ENCODE peak calls at places on chromosomes 2 and 18, in nine cellular contexts. S, A, M, H, Y, F, N, C and I are unnamed samples.

GRCh38 chr2:204850576-204850975 is 305.3 kb downstream of the PARD3B start:
- DNase-seq in S (no peak), A (no peak), M (no peak), H (no peak), Y (no peak), F (no peak), N (no peak), C (no peak), I (no peak)

GRCh38 chr2:26970928-26971627 is 641 bp downstream of the MAPRE3 start:
- DNase-seq in S (peak), A (no peak), M (no peak), H (no peak), Y (no peak), F (no peak), N (no peak), C (peak), I (peak)

GRCh38 chr2:204947448-204947847 is 402.2 kb downstream of the PARD3B start:
- DNase-seq in S (no peak), A (no peak), M (no peak), H (no peak), Y (no peak), F (no peak), N (no peak), C (no peak), I (no peak)

GRCh38 chr2:49236316-49236715 is 82.0 kb upstream of the FSHR start:
- DNase-seq in S (no peak), A (no peak), M (no peak), H (no peak), Y (no peak), F (no peak), N (no peak), C (no peak), I (no peak)

GRCh38 chr2:46942891-46943626 is 27.5 kb upstream of the MCFD2 start:
- DNase-seq in S (no peak), A (no peak), M (no peak), H (no peak), Y (no peak), F (no peak), N (no peak), C (no peak), I (no peak)

GRCh38 chr18:12657849-12658829 is at the start of gene SPIRE1:
- DNase-seq in S (peak), A (peak), M (peak), H (peak), Y (peak), F (peak), N (no peak), C (peak), I (peak)

GRCh38 chr2:10668402-10669012 is 21.3 kb downstream of the NOL10 start:
- DNase-seq in S (peak), A (peak), M (no peak), H (no peak), Y (peak), F (no peak), N (no peak), C (peak), I (no peak)

GRCh38 chr2:128329607-128330006 is 10.9 kb upstream of the HS6ST1 start:
- DNase-seq in S (no peak), A (no peak), M (no peak), H (no peak), Y (no peak), F (no peak), N (no peak), C (peak), I (no peak)

GRCh38 chr2:170113168-170113567 is 64.8 kb upstream of the MYO3B start:
- DNase-seq in S (no peak), A (no peak), M (no peak), H (no peak), Y (no peak), F (no peak), N (no peak), C (no peak), I (no peak)

GRCh38 chr2:218073185-218073584 is 4.1 kb downstream of the RUFY4 start:
- DNase-seq in S (no peak), A (no peak), M (no peak), H (no peak), Y (no peak), F (no peak), N (no peak), C (no peak), I (no peak)

GRCh38 chr2:146666336-146666735 is 1178.5 kb upstream of the ACVR2A start:
- DNase-seq in S (no peak), A (no peak), M (no peak), H (no peak), Y (no peak), F (no peak), N (no peak), C (peak), I (no peak)

GRCh38 chr2:104140361-104140760 is 713.6 kb upstream of the POU3F3 start:
- DNase-seq in S (no peak), A (no peak), M (no peak), H (no peak), Y (no peak), F (no peak), N (no peak), C (no peak), I (no peak)

GRCh38 chr2:50444286-50444685 is 587.6 kb downstream of the NRXN1 start:
- DNase-seq in S (no peak), A (no peak), M (no peak), H (no peak), Y (no peak), F (no peak), N (no peak), C (no peak), I (no peak)

GRCh38 chr18:76401496-76401895 is 93.5 kb downstream of the ZNF516 start:
- DNase-seq in S (peak), A (no peak), M (no peak), H (peak), Y (no peak), F (no peak), N (no peak), C (no peak), I (peak)

GRCh38 chr2:19643117-19643518 is 258.7 kb downstream of the TTC32 start:
- DNase-seq in S (no peak), A (no peak), M (no peak), H (no peak), Y (no peak), F (no peak), N (no peak), C (peak), I (no peak)

GRCh38 chr2:45085487-45085886 is 76.2 kb upstream of the SIX2 start:
- DNase-seq in S (no peak), A (no peak), M (no peak), H (no peak), Y (no peak), F (no peak), N (no peak), C (no peak), I (no peak)

DNA sequence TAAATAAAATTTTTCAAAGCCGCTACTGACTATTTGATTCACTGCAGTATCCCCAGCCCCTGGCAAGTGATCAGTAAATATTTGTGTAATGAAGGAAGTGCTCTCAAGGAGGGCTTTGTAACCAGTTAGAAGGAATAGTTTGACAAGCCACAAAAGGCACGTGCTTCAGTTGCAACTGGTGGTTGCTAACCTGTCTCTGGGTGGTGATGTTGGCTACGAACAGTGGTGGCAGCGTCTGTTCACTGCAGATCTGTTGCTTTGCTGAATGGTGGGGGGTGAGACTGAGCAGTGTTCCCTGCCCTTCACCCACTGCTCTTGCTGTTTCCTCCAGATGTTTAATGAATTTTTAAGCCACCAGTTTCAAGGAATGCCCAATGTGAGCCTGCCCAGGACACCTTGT is 73.9 kb upstream of the SIX2 start:
- DNase-seq in S (no peak), A (no peak), M (no peak), H (no peak), Y (no peak), F (no peak), N (no peak), C (no peak), I (no peak)
- TF ChIP-seq CTCF in S (no peak), A (no peak), M (no peak), H (no peak), Y (no peak), F (no peak), N (no peak), C (no peak), I (no peak)

DNA sequence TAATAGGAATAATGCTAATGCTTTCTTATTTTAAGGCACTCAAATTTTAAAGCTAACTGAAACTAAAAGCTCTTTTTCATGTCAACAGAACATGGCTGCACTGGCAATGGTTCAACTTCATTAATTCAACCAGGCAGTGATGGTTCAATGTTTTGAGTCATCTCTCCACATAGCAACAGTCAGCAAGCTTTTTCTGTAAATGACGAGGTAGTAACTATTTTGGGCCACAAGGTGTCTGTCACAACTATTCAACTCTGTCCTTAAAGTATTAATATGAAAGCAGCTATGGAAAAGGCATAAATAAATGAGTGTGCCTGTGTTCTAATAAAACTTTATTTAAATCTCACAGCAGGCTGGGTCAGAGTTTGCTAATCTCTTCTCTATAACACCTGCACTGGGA is 1425.6 kb upstream of the PIK3C3 start:
- DNase-seq in S (no peak), A (no peak), M (no peak), H (no peak), Y (peak), F (no peak), N (no peak), C (peak), I (no peak)
- TF ChIP-seq CTCF in S (no peak), A (no peak), M (no peak), H (no peak), Y (peak), F (peak), N (no peak), C (peak), I (peak)

DNA sequence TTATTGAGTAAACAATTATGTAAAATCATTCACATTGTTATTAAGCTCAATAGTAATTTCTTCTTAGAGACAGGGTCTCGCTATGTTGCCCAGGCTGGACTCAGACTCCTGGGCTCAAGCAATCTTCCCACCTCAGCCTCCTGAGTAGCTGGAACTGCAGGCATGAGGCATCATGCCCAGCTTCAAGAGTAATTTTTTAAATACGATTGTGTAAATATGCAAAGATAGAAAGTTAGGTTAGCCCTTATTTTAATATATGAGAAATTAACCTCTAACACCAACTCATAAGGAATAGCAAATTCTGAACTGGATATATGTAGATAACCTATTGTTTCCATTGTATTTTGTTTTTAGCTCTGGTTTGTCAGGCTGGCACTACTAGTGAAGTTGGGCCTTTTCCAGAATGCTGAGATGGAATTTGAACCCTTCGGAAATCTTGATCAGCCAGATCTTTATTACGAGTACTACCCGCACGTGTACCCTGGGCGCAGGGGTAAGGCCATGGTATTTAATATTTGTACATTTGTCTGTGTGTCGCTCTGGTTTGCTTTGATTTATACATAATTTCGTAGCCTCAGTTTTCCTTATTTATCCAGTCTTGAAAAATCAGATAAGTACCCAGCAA is 44.8 kb downstream of the TRAPPC12 start:
- DNase-seq in S (no peak), A (no peak), M (no peak), H (no peak), Y (no peak), F (no peak), N (no peak), C (no peak), I (no peak)
- TF ChIP-seq CTCF in S (no peak), A (no peak), M (peak), H (no peak), Y (no peak), F (no peak), N (no peak), C (no peak), I (peak)

DNA sequence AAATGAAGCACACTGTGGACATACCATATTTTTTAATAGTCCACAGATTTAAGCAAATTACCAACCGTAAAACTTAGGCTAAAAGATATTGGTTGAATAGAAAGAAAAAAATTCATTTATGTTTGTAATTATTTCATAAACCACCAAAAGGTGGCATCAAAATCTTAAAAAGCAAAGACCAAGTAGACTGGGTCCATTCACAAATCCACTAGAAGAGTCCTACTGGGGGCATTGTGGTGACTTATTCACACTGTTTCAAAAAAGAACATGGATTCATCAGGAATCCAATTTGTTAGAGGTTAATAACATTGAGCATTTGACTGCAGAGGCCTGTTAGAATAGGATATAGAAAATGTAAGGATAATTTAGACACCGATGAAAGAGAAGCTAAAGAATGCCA is 194.9 kb upstream of the KYNU start:
- DNase-seq in S (no peak), A (no peak), M (no peak), H (no peak), Y (peak), F (no peak), N (no peak), C (peak), I (no peak)
- TF ChIP-seq CTCF in S (no peak), A (no peak), M (no peak), H (peak), Y (peak), F (no peak), N (peak), C (peak), I (no peak)

GRCh38 chr2:86226069-86226468 is 26.8 kb downstream of the MRPL35 start:
- DNase-seq in S (peak), A (no peak), M (no peak), H (no peak), Y (no peak), F (no peak), N (no peak), C (no peak), I (no peak)

GRCh38 chr2:86224645-86225355 is 25.5 kb downstream of the MRPL35 start:
- DNase-seq in S (no peak), A (no peak), M (no peak), H (no peak), Y (no peak), F (no peak), N (no peak), C (no peak), I (no peak)

GRCh38 chr2:86223682-86224560 is 24.7 kb downstream of the MRPL35 start:
- DNase-seq in S (no peak), A (no peak), M (no peak), H (no peak), Y (no peak), F (no peak), N (no peak), C (peak), I (no peak)

GRCh38 chr2:86226780-86227520 is 27.7 kb downstream of the MRPL35 start:
- DNase-seq in S (no peak), A (no peak), M (no peak), H (no peak), Y (no peak), F (no peak), N (no peak), C (no peak), I (no peak)

DNA sequence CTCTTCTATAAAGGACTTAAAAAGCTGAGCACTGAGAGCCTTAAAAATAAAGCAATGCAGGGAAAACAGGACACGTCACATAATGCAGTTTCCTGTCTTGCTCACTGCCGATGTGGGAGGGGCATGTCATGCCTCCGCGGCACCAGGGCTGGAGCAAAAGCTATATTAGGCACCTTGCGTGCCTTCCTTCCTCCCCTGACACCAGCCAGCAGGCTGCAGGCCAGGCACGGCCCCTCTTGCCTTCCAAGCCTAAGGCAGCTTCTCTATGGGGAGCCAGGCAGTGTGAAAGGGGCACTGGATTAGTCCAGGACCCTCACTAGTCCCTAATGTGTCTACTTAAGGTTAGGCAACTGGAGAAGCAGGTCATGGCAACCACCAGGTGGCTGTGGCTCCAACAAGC is 26.3 kb downstream of the MRPL35 start:
- DNase-seq in S (peak), A (no peak), M (no peak), H (peak), Y (peak), F (no peak), N (no peak), C (no peak), I (no peak)
- TF ChIP-seq CTCF in S (peak), A (no peak), M (no peak), H (no peak), Y (no peak), F (no peak), N (no peak), C (no peak), I (no peak)

GRCh38 chr18:41373612-41374011 is 581.4 kb upstream of the PIK3C3 start:
- DNase-seq in S (no peak), A (no peak), M (no peak), H (no peak), Y (no peak), F (no peak), N (no peak), C (no peak), I (no peak)

DNA sequence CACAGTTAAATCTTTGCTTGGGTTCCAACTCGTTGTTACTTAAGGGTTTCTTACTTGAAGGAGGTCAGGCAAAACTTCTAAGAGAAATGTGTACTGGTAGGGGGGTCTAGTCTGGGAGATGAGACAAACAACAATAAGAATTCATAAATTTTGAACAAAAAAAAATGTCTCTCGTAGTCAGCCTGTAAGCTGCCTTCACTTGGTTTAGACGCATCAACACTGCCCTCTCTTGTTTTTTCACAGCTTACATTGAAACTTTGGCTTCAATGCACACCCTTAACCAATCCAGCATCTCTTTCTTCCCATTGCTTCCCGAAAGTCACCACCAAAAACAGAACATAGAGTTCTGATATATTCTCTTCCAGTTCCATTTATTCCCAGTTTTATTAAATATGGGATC is 576.4 kb upstream of the PIK3C3 start:
- DNase-seq in S (no peak), A (no peak), M (no peak), H (no peak), Y (peak), F (no peak), N (no peak), C (peak), I (no peak)
- TF ChIP-seq CTCF in S (peak), A (no peak), M (no peak), H (no peak), Y (peak), F (peak), N (no peak), C (peak), I (no peak)

GRCh38 chr2:171541202-171541884 is 19.1 kb downstream of the CYBRD1 start:
- DNase-seq in S (no peak), A (no peak), M (no peak), H (no peak), Y (no peak), F (no peak), N (no peak), C (no peak), I (no peak)
- TF ChIP-seq CTCF in S (peak), A (no peak), M (peak), H (no peak), Y (peak), F (peak), N (peak), C (peak), I (peak)

DNA sequence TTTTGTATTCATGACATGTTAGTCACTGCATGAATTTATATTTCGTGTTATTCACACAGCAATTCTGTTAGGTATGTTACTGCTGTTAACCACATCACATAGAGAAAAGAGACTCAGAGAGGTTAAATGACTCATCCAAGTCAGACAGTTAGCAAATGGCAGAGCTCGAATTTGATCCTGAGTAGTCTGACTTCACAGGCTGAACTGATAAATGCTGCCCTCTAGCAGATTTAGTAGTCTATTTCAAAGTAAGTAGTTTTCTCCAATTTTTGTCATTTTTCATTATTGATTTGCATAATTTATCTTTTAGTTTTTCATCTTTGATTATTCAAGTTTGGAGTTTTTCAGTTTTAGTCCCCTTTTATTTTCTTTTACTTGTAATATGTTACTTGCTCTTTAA is 58.3 kb downstream of the WDR7 start:
- DNase-seq in S (peak), A (no peak), M (no peak), H (no peak), Y (peak), F (no peak), N (peak), C (peak), I (no peak)
- TF ChIP-seq CTCF in S (no peak), A (no peak), M (no peak), H (peak), Y (peak), F (no peak), N (peak), C (peak), I (no peak)